ENCODE peak calls at places on chromosomes 7 and 10, in four cellular contexts. H, S, O and A are unnamed samples.

GRCh38 chr7:36284470-36284869 is 105.2 kb upstream of the ANLN start:
- DNase-seq in H (no peak), O (peak), S (no peak), A (no peak)

GRCh38 chr7:157997991-157998505 is 589.6 kb downstream of the PTPRN2 start:
- DNase-seq in S (no peak), O (no peak), H (no peak), A (no peak)

GRCh38 chr10:45239642-45240041 is 75.8 kb downstream of the OR13A1 start:
- DNase-seq in S (no peak), H (peak), O (no peak), A (peak)

GRCh38 chr10:24898501-24898900 is 53.9 kb downstream of the PRTFDC1 start:
- DNase-seq in S (no peak), H (no peak), O (no peak), A (no peak)

GRCh38 chr10:27742926-27743735 is 2.5 kb downstream of the MKX start:
- DNase-seq in S (no peak), H (no peak), O (no peak), A (peak)

GRCh38 chr10:119634219-119634544 is 17.0 kb upstream of the BAG3 start:
- DNase-seq in H (no peak), S (no peak), O (no peak), A (no peak)

GRCh38 chr7:77696057-77696642 is at the start of gene RSBN1L:
- DNase-seq in S (peak), H (peak), O (peak), A (peak)

GRCh38 chr10:88114368-88114767 is 250.9 kb downstream of the PTEN start:
- DNase-seq in S (no peak), H (peak), O (peak), A (peak)

GRCh38 chr7:17325364-17325763 is 26.9 kb downstream of the AHR start:
- DNase-seq in O (no peak), H (peak), S (no peak), A (no peak)

GRCh38 chr7:40546616-40547501 is 412.1 kb downstream of the SUGCT start:
- DNase-seq in S (no peak), O (no peak), H (peak), A (peak)

GRCh38 chr7:147813316-147813715 is 777.2 kb upstream of the C7orf33 start:
- DNase-seq in O (no peak), S (no peak), H (no peak), A (no peak)

GRCh38 chr7:129914536-129915272 is 38.1 kb downstream of the UBE2H start:
- DNase-seq in O (peak), S (no peak), H (no peak), A (peak)

GRCh38 chr10:104862-105565 is 30.2 kb upstream of the ZMYND11 start:
- DNase-seq in O (no peak), H (no peak), S (no peak), A (no peak)

GRCh38 chr10:69278446-69278963 is at the start of gene HK1:
- DNase-seq in S (no peak), O (no peak), H (no peak), A (peak)

GRCh38 chr10:21364196-21365114 is 161.0 kb downstream of the SKIDA1 start:
- DNase-seq in O (no peak), S (no peak), H (peak), A (peak)

GRCh38 chr10:81865581-81865980 is 9.4 kb upstream of the NRG3 start:
- DNase-seq in O (no peak), S (no peak), H (no peak), A (peak)

GRCh38 chr7:95794917-95795515 is 22.7 kb downstream of the DYNC1I1 start:
- DNase-seq in H (peak), O (peak), S (no peak), A (peak)

GRCh38 chr7:48938539-48938938 is 14.2 kb downstream of the CDC14C start:
- DNase-seq in S (no peak), O (no peak), H (no peak), A (no peak)

GRCh38 chr10:6151087-6151977 is 51.4 kb upstream of the PFKFB3 start:
- DNase-seq in S (peak), O (peak), H (peak), A (peak)

GRCh38 chr7:37230221-37230620 is 218.4 kb downstream of the ELMO1 start:
- DNase-seq in S (no peak), H (no peak), O (no peak), A (no peak)

GRCh38 chr10:1289591-1289990 is 233.4 kb downstream of the WDR37 start:
- DNase-seq in O (no peak), S (no peak), H (no peak), A (no peak)

GRCh38 chr7:11747715-11748485 is 84.1 kb downstream of the THSD7A start:
- DNase-seq in O (no peak), S (no peak), H (no peak), A (peak)

GRCh38 chr7:137975223-137975622 is 26.7 kb downstream of the CREB3L2 start:
- DNase-seq in O (peak), S (no peak), H (peak), A (no peak)

GRCh38 chr7:43782768-43783555 is 24.5 kb downstream of the BLVRA start:
- DNase-seq in O (no peak), S (no peak), H (no peak), A (no peak)

GRCh38 chr10:118838364-118838763 is 83.6 kb upstream of the CACUL1 start:
- DNase-seq in H (no peak), S (no peak), O (no peak), A (no peak)

GRCh38 chr10:74786126-74786525 is 40.3 kb upstream of the KAT6B start:
- DNase-seq in O (peak), H (peak), S (no peak), A (no peak)

GRCh38 chr7:149126662-149127321 is 668 bp upstream of the ZNF425 start:
- DNase-seq in O (peak), H (peak), S (no peak), A (peak)

GRCh38 chr10:588246-589165 is 101.0 kb downstream of the DIP2C start:
- DNase-seq in O (peak), H (peak), S (no peak), A (no peak)

GRCh38 chr10:99917963-99918825 is 91.6 kb downstream of the DNMBP start:
- DNase-seq in H (peak), O (no peak), S (no peak), A (peak)

GRCh38 chr7:73394416-73394815 is 39.2 kb upstream of the FZD9 start:
- DNase-seq in O (no peak), S (no peak), H (no peak), A (no peak)

GRCh38 chr10:17238445-17239275 is 10.6 kb downstream of the VIM start:
- DNase-seq in O (peak), H (peak), S (no peak), A (peak)

GRCh38 chr7:145784809-145785780 is 331.5 kb upstream of the CNTNAP2 start:
- DNase-seq in H (no peak), O (peak), S (no peak), A (no peak)

GRCh38 chr10:45354261-45354660 is 19.8 kb upstream of the ALOX5 start:
- DNase-seq in H (no peak), O (peak), S (no peak), A (no peak)

GRCh38 chr7:43449577-43449976 is 133.3 kb upstream of the STK17A start:
- DNase-seq in S (no peak), H (no peak), O (no peak), A (no peak)

GRCh38 chr7:36961097-36961496 is 236.8 kb upstream of the AOAH start:
- DNase-seq in S (no peak), O (no peak), H (no peak), A (no peak)

GRCh38 chr7:94434031-94434430 is 39.3 kb downstream of the COL1A2 start:
- DNase-seq in S (no peak), H (peak), O (no peak), A (no peak)

GRCh38 chr7:134028853-134029252 is 98.3 kb upstream of the LRGUK start:
- DNase-seq in H (no peak), O (no peak), S (no peak), A (no peak)

GRCh38 chr10:27719052-27719451 is 26.6 kb downstream of the MKX start:
- DNase-seq in S (no peak), H (no peak), O (no peak), A (no peak)

GRCh38 chr10:90652519-90652918 is 205.3 kb downstream of the HTR7 start:
- DNase-seq in S (no peak), H (peak), O (no peak), A (peak)

GRCh38 chr7:38518516-38518915 is 112.7 kb downstream of the AMPH start:
- DNase-seq in S (no peak), O (no peak), H (peak), A (no peak)

DNA sequence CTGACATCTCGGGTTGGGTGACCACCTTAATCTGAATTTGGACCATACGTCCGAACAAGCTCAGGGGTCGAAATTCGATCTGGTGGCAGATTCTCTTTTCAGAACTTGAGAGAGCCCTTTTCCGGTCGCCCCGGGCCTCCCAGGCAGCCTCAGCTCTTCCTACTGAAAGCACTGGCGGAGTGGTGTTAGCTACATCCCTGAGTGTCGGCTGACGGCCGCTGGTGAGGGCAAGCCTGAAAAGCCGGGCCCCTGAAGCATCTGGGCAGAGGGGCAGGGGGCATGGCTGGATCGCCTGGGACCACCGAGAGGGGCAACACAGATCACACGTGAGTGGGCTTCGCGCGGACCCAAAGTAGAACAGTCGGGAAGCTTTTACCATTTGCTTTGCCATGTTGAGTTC is 116.1 kb downstream of the SMURF1 start:
- DNase-seq in S (no peak), O (no peak), H (no peak), A (no peak)
- TF ChIP-seq FOS in S (no peak), O (no peak), H (no peak), A (no peak)

DNA sequence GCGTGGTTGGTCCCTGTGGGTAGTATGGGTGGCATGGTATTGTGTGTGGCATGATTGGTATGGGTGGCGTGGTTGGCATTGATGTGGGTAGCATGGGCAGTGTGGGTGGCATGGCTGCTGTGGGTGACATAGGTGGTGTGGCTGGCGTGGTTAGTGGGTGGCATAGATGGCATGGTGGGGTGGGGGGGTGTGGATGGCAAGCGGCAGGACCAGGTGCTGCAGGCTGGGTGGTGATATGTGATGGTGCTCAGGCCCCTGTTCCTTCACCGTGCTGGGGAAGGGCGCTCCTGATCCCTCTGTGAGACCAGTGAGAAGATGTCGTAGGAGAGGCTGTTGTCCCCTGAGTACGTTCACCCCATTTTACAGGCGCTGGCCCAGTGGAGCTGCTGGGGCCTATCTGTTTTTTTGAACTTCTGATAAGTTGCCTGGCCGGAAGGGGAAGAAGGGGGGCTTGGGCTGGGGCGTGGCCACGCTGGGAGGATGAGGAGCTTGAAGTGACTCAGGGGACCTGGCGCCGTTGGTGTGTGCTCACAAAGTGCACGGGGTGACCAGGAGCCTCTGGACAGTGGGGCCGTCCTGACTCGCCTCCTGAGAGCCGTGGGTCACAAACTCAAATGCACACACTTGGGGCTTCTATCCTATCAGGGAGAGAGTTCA is 17.5 kb downstream of the INPP5A start:
- DNase-seq in O (peak), H (no peak), S (no peak), A (no peak)
- TF ChIP-seq FOS in O (no peak), H (no peak), S (no peak), A (no peak)

DNA sequence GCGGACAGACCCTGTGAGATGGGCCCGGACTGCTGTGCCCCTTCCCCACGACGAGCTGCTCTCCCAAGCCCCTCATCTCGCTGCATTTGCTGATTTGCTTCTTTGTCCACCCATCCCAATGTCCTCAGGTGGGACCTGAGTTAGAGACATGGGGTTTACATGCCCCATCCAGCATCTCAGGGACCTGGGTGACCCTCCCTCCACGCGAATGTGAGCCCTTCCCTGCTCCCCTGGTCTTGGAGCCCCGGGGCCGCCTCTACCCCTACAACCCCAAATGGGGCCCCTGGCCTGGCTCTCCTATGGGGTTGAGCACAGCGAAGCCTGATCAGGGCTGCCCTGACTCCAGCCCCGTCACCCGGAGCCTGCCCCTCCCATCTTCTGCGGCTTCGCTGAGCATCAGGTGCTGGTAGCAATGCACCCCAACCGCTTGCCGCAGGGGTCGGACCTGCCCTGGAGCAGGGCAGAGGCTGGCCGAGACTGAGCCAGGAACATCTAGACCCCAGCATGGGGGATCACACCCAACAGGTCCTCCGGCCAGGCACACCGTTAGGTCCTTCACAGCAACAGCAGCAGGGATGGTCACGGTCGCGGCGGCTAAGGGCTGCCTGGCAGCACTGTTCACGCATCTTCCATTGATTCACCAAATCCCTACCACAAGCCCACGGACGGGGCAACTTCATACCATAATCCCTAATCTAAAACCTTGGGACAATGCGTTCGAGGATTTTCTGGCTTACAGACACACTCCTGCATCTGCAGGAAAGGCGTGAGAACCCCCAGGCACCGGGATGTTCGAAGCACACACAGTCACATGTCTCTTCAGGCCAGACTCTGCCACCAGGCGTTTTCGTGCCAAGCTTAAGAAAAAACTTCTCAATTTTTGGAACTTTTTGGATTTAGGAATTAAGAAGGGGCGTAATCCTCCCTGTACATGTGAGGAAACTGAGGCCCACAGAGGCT is 15.5 kb downstream of the WDR86 start:
- DNase-seq in O (no peak), S (no peak), H (no peak), A (no peak)
- TF ChIP-seq FOS in O (no peak), S (no peak), H (no peak), A (no peak)

GRCh38 chr10:96784253-96784652 is 47.8 kb upstream of the LCOR start:
- DNase-seq in H (no peak), O (no peak), S (no peak), A (no peak)
- TF ChIP-seq FOS in H (no peak), O (no peak), S (no peak), A (no peak)

DNA sequence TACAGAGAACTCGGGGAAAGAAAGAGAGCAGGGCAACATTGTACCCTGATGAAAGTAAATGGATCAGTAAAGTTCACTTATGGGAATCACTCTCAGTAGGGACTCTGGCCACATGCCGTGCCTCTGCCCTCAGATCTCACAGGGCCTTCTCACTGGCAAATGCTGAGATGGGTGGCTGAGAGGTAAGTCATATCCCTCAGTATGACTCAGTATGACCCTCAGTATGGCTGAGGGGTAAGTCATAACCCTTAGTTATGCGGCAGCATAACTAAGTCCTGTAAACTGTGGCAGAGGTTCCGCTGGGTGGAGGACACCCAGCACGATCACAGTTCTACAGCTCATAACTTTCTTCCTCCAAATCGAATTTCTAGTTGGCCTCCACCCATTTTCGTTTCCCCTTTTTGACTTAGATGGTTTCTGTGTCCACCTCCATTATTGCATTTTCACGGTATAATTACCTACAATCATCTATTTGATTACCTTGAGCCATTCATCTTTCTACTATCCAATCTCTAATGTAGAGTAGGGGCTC is 26.5 kb upstream of the WNT16 start:
- DNase-seq in S (no peak), H (peak), O (no peak), A (no peak)
- TF ChIP-seq FOS in S (no peak), H (peak), O (no peak), A (no peak)

GRCh38 chr7:25625316-25625715 is 397.0 kb upstream of the NPVF start:
- DNase-seq in O (no peak), H (no peak), S (no peak), A (no peak)
- TF ChIP-seq FOS in O (no peak), H (no peak), S (no peak), A (no peak)

DNA sequence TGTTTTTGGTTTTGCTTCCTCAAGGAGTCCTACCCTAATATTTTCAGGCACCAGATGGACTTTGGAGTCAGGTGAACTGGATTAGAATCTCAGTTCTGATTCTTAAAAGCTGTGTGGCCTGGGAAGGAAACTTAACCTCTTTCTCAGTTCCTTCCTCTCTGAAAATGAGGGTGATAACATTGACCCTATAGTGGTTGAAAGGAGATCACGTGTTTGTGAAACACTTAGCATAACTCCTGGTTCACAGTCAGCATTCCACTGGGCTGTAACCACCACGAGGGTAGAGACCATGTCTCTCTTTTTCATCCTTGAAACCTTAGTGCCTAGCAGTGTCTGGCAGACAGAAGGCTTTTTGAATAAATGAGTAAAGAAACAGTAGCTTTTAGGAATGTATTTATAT is 16.7 kb downstream of the LSMEM1 start:
- DNase-seq in O (no peak), H (no peak), S (peak), A (no peak)
- TF ChIP-seq FOS in O (no peak), H (no peak), S (no peak), A (no peak)

GRCh38 chr10:11439523-11440053 is 171.9 kb downstream of the USP6NL start:
- DNase-seq in S (no peak), O (no peak), H (no peak), A (no peak)

GRCh38 chr10:11433657-11434056 is 177.8 kb downstream of the USP6NL start:
- DNase-seq in S (no peak), O (no peak), H (no peak), A (no peak)

GRCh38 chr10:11434323-11434722 is 177.1 kb downstream of the USP6NL start:
- DNase-seq in H (no peak), S (no peak), O (peak), A (no peak)

GRCh38 chr10:11437391-11438241 is 173.8 kb downstream of the USP6NL start:
- DNase-seq in H (no peak), S (no peak), O (no peak), A (no peak)

DNA sequence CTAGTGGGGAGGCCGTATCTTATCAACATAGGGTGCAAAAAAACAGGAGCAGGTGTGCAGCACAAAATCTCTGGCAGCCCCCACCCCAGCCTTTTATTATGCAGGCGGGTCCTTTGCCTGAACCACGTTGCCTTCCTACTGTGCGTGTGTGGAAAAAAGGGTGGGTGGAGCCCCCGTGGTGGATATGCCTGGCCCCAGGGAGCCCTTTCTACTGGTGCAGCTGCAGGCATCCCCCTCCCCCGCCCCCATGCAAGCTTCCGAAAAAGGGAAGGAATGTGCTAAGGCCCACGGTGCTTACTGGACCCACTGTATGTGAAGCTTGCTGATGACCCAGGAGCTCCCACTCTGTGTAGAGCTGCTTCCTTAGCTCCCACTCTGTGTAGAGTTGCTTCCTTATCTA is 175.8 kb downstream of the USP6NL start:
- DNase-seq in H (no peak), O (no peak), S (no peak), A (no peak)
- TF ChIP-seq FOS in H (no peak), O (no peak), S (no peak), A (no peak)